ENCODE peak calls at places on chromosomes 4 and X, in five cellular contexts. S is activated T-cell treated with anti-CD3 and anti-CD28 coated beads, Interleukin-2, amount 50 U/mL, for 1 hour; Z is NCI-H1105 treated with DMSO at 0.1 percent for 48 hours; B is NCI-H2081; E is NCI-H1092. F is an unnamed sample.

GRCh38 chr4:151251922-151252321 is 25.0 kb upstream of the PRSS48 start:
- DNase-seq in E (no peak), B (peak; percentile 12), S (no peak), Z (no peak), F (no peak)

GRCh38 chrX:41923925-41924693 is 755 bp upstream of the CASK start:
- DNase-seq in Z (peak; percentile 57), S (peak; percentile 38), B (peak; percentile 36), E (peak; percentile 16), F (peak; percentile 49)

GRCh38 chr4:184328022-184328736 is 110.5 kb upstream of the ENPP6 start:
- DNase-seq in S (no peak), E (no peak), B (no peak), Z (no peak), F (peak; percentile 78)

GRCh38 chr4:145012841-145013240 is 85.2 kb downstream of the ANAPC10 start:
- DNase-seq in E (no peak), B (no peak), S (no peak), Z (no peak), F (no peak)

GRCh38 chrX:129925305-129926092 is 19.5 kb downstream of the UTP14A start:
- DNase-seq in Z (peak; percentile 42), S (peak; percentile 64), B (peak; percentile 21), E (peak; percentile 69), F (peak; percentile 46)

GRCh38 chr4:67151376-67152343 is 393.6 kb downstream of the CENPC start:
- DNase-seq in B (no peak), S (no peak), E (no peak), Z (no peak), F (no peak)

GRCh38 chr4:121705521-121705920 is 8.7 kb upstream of the ANXA5 start:
- DNase-seq in B (no peak), S (no peak), E (no peak), Z (no peak), F (no peak)

GRCh38 chrX:111646515-111646914 is 34.5 kb upstream of the ALG13 start:
- DNase-seq in B (no peak), E (no peak), Z (no peak), S (no peak), F (no peak)

GRCh38 chr4:14387647-14388046 is 614.6 kb upstream of the CPEB2 start:
- DNase-seq in B (no peak), Z (no peak), E (no peak), S (no peak), F (no peak)

GRCh38 chr4:7414736-7415510 is 19.8 kb downstream of the PSAPL1 start:
- DNase-seq in B (no peak), Z (no peak), S (no peak), E (no peak), F (peak; percentile 10)

GRCh38 chr4:39763714-39764572 is 66.0 kb downstream of the UBE2K start:
- DNase-seq in Z (no peak), B (no peak), S (no peak), E (no peak), F (no peak)

GRCh38 chr4:116688536-116688935 is 396.8 kb downstream of the TRAM1L1 start:
- DNase-seq in B (no peak), S (no peak), E (no peak), Z (no peak), F (no peak)

GRCh38 chr4:71711044-71711984 is 72.6 kb downstream of the GC start:
- DNase-seq in S (no peak), B (no peak), Z (peak; percentile 13), E (no peak), F (no peak)

GRCh38 chr4:89152972-89153371 is 41.6 kb downstream of the TIGD2 start:
- DNase-seq in Z (no peak), E (peak; percentile 37), B (no peak), S (no peak), F (no peak)

GRCh38 chr4:37732787-37733186 is 46.6 kb upstream of the RELL1 start:
- DNase-seq in E (no peak), B (no peak), S (no peak), Z (no peak), F (no peak)

GRCh38 chr4:1196421-1197183 is 24.2 kb upstream of the SPON2 start:
- DNase-seq in Z (no peak), S (no peak), B (no peak), E (no peak), F (peak; percentile 14)

GRCh38 chrX:70038515-70038914 is 11.2 kb downstream of the AWAT2 start:
- DNase-seq in E (no peak), Z (no peak), B (no peak), S (no peak), F (no peak)

GRCh38 chrX:22081475-22082092 is 49.5 kb downstream of the PHEX start:
- DNase-seq in E (no peak), Z (no peak), S (peak; percentile 24), B (peak; percentile 41), F (peak; percentile 61)

GRCh38 chr4:118743867-118744266 is 58.7 kb downstream of the METTL14 start:
- DNase-seq in S (no peak), Z (no peak), E (no peak), B (no peak), F (no peak)

GRCh38 chr4:14236359-14236758 is 608.8 kb upstream of the BOD1L1 start:
- DNase-seq in Z (no peak), S (no peak), E (no peak), B (no peak), F (no peak)

GRCh38 chr4:26751838-26752237 is 108.8 kb upstream of the STIM2 start:
- DNase-seq in B (no peak), S (no peak), E (no peak), Z (no peak), F (no peak)

GRCh38 chrX:110119480-110119879 is 116.6 kb downstream of the TMEM164 start:
- DNase-seq in B (no peak), E (no peak), Z (no peak), S (no peak), F (no peak)

GRCh38 chr4:28427306-28428085 is 1566.9 kb downstream of the STIM2 start:
- DNase-seq in B (no peak), S (no peak), Z (no peak), E (no peak), F (no peak)

GRCh38 chr4:6526171-6526570 is 48.8 kb upstream of the MAN2B2 start:
- DNase-seq in Z (no peak), S (no peak), B (no peak), E (no peak), F (no peak)

GRCh38 chr4:153532227-153532626 is 66.1 kb downstream of the TMEM131L start:
- DNase-seq in S (no peak), E (no peak), Z (no peak), B (no peak), F (no peak)

GRCh38 chr4:89000844-89001360 is 56.1 kb downstream of the FAM13A start:
- DNase-seq in E (peak; percentile 97), Z (peak; percentile 90), B (peak; percentile 88), S (no peak), F (no peak)

GRCh38 chrX:7946960-7947359 is 19.7 kb upstream of the PNPLA4 start:
- DNase-seq in E (no peak), S (no peak), B (no peak), Z (no peak), F (no peak)

GRCh38 chr4:10094841-10095240 is 21.8 kb downstream of the WDR1 start:
- DNase-seq in Z (no peak), S (no peak), E (no peak), B (no peak), F (no peak)

GRCh38 chr4:7160951-7161440 is 31.3 kb upstream of the SORCS2 start:
- DNase-seq in S (no peak), B (no peak), Z (no peak), E (no peak), F (peak; percentile 45)